ENCODE peak calls at places on chromosomes 12 and 14, in seven cellular contexts. I is sigmoid colon, F is adrenal gland, T is psoas muscle, K is body of pancreas, A is neuronal stem cell, R is fibroblast of lung. D is an unnamed sample.

GRCh38 chr12:62900686-62901272 is 34.2 kb downstream of the PPM1H start:
- DNase-seq in R (peak), I (no peak), F (no peak), A (no peak), T (no peak), K (no peak), D (no peak)

GRCh38 chr12:100229036-100229635 is 28.5 kb downstream of the ACTR6 start:
- DNase-seq in A (no peak), T (no peak), F (no peak), K (no peak), I (no peak), R (peak), D (no peak)

GRCh38 chr12:66647034-66647691 is 31.7 kb downstream of the GRIP1 start:
- DNase-seq in A (no peak), K (no peak), I (no peak), R (peak), F (no peak), T (no peak), D (no peak)

GRCh38 chr14:96501383-96501745 is 818 bp upstream of the PAPOLA start:
- DNase-seq in A (no peak), I (no peak), R (no peak), T (no peak), F (no peak), K (no peak), D (no peak)

GRCh38 chr14:60805881-60806569 is 71.5 kb downstream of the MNAT1 start:
- DNase-seq in K (no peak), F (no peak), R (peak), T (no peak), A (no peak), I (no peak), D (no peak)

GRCh38 chr14:80385340-80385739 is 174.0 kb upstream of the DIO2 start:
- DNase-seq in T (no peak), A (no peak), K (no peak), I (no peak), R (no peak), F (no peak), D (no peak)

GRCh38 chr12:89353188-89353822 is 1.0 kb upstream of the DUSP6 start:
- DNase-seq in T (peak), K (peak), F (peak), I (peak), R (peak), A (peak), D (no peak)

GRCh38 chr12:78118036-78118435 is 287.3 kb downstream of the NAV3 start:
- DNase-seq in T (no peak), I (no peak), K (no peak), R (no peak), A (no peak), F (no peak), D (no peak)

GRCh38 chr14:55699131-55700057 is 119.4 kb downstream of the KTN1 start:
- DNase-seq in K (no peak), R (peak), F (no peak), I (no peak), A (no peak), T (no peak), D (no peak)

GRCh38 chr14:100982356-100982755 is 78.8 kb upstream of the RTL1 start:
- DNase-seq in I (no peak), A (no peak), R (no peak), T (no peak), K (no peak), F (no peak), D (no peak)

GRCh38 chr14:76887196-76887595 is 61.0 kb downstream of the LRRC74A start:
- DNase-seq in A (no peak), T (no peak), K (peak), R (peak), F (peak), I (no peak), D (no peak)

GRCh38 chr14:99047436-99048110 is 224.4 kb downstream of the BCL11B start:
- DNase-seq in R (no peak), T (no peak), F (no peak), I (no peak), K (no peak), A (peak), D (no peak)

GRCh38 chr12:5718073-5718472 is 227.0 kb downstream of the ANO2 start:
- DNase-seq in T (no peak), A (no peak), I (no peak), K (no peak), F (no peak), R (no peak), D (no peak)

GRCh38 chr14:55848964-55849363 is 269.0 kb downstream of the KTN1 start:
- DNase-seq in R (no peak), F (no peak), I (no peak), K (no peak), A (no peak), T (no peak), D (no peak)

GRCh38 chr12:6199531-6200265 is 502 bp upstream of the CD9 start:
- DNase-seq in K (peak), T (peak), F (peak), A (no peak), I (peak), R (no peak), D (no peak)

GRCh38 chr12:108811411-108812185 is 45.8 kb downstream of the SSH1 start:
- DNase-seq in I (no peak), A (no peak), R (no peak), F (no peak), T (no peak), K (no peak), D (no peak)

GRCh38 chr12:115953031-115953430 is 324.5 kb downstream of the MED13L start:
- DNase-seq in K (no peak), T (no peak), R (no peak), F (no peak), A (no peak), I (no peak), D (no peak)

DNA sequence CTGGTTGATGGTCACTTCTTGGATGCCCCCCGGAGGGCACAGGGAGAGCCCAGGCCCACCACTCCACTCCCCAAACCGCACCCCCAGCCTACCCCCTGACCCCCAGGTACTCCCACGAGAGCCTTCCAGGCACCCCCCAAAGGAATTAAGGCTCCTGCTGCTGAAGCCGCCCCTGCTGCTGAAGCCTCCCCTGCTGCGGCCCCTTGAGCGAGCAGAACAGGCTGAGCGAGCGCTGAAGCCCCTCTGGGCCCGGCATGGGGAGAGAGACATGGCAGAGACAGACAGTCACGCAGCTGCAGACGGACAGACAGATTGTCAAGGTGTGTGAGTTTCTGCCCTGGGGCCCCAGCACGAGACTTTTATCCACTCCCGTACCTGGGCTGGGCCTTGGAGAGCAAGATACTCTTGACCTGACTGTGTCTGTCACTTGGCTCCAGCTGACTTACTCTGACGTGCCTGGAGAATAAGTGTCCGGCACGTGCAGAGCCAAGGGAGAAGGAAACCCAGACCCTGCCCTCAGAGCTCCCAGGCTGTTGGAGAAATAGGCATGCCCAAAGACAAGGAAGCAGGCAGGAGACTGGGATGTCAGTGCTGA is at the start of gene KRT78:
- DNase-seq in R (no peak), K (no peak), T (no peak), A (no peak), I (no peak), F (no peak), D (no peak)
- H3K27ac ChIP-seq in R (no peak), K (no peak), T (no peak), A (no peak), I (no peak), F (no peak), D (no peak)

GRCh38 chr12:43806737-43807072 is 588 bp upstream of the TWF1 start:
- DNase-seq in F (no peak), R (no peak), K (no peak), T (no peak), A (no peak), I (no peak), D (no peak)
- H3K27ac ChIP-seq in F (peak), R (peak), K (peak), T (peak), A (no peak), I (peak), D (peak)

DNA sequence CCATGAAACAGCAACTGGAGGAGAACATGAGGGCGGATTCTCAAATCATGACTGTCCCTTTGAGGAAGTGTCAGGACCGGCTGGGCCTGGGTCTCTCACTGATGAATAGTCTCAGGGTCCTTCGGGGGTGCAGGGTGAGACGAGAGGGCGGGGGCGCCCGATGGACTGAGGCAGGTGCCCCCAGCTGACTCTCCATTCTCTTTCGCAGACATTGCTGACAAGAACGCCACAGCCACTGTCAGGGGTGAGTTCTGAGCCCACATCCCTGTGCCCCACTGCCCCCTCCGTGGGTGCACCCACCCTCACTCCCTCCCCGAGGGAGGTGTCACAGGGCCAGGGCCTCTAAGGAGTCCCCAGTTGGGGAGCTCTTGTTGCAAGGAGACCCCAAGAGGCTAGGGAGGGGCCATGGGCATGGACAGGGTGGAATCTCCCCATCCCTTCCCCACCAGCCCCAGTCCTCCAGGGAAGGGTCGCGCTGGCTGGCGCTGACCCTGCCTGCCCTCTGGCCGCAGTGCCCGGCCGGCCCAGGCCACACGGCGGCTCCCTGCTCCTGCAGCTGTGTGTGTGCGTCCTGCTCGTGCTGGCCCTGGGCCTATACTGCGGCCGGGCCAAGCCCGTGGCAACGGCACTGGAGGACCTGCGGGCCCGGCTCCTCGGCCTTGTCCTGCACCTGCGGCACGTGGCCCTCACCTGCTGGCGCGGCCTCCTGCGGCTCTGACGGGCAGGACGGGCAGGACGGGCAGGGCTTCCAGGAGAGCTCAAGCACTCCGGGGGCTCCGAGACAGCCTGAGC is 8.7 kb downstream of the C14orf180 start:
- DNase-seq in A (no peak), I (no peak), K (no peak), T (no peak), F (no peak), R (no peak), D (no peak)
- H3K27ac ChIP-seq in A (no peak), I (no peak), K (no peak), T (no peak), F (no peak), R (no peak), D (no peak)

GRCh38 chr12:104719700-104720345 is 238.3 kb downstream of the SLC41A2 start:
- DNase-seq in A (no peak), K (no peak), R (peak), T (no peak), F (no peak), I (no peak), D (no peak)
- H3K27ac ChIP-seq in A (no peak), K (no peak), R (peak), T (peak), F (no peak), I (no peak), D (peak)

DNA sequence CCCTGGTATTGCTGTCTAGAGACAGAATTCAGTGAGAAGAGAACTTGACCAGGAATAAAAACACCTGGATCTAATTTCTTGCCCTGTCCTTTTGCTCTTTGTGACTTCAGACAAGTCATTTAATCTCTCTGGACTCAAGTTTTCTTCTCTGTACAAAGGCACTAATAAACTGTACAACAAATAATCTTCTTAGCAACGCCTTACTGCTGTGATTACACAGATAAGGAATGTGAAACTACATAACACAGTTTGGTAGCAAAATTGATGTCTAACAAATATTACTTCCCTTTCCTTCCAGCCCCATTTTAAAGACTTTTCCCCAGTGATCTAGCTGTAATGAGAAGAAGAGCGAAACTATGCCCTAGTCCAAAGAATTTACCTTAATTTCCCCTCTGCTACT is 69.3 kb downstream of the BCAT1 start:
- DNase-seq in T (no peak), F (no peak), A (no peak), R (no peak), K (no peak), I (no peak), D (no peak)
- H3K27ac ChIP-seq in T (no peak), F (no peak), A (no peak), R (no peak), K (peak), I (no peak), D (no peak)

GRCh38 chr14:69354383-69355154 is 43.5 kb downstream of the ERH start:
- DNase-seq in A (no peak), T (no peak), K (no peak), R (no peak), I (peak), F (no peak), D (no peak)
- H3K27ac ChIP-seq in A (no peak), T (no peak), K (no peak), R (no peak), I (peak), F (no peak), D (peak)

GRCh38 chr12:51395283-51396230 is 4.4 kb upstream of the GALNT6 start:
- DNase-seq in R (no peak), F (no peak), T (no peak), A (no peak), I (no peak), K (no peak), D (no peak)
- H3K27ac ChIP-seq in R (peak), F (no peak), T (no peak), A (no peak), I (no peak), K (no peak), D (no peak)

DNA sequence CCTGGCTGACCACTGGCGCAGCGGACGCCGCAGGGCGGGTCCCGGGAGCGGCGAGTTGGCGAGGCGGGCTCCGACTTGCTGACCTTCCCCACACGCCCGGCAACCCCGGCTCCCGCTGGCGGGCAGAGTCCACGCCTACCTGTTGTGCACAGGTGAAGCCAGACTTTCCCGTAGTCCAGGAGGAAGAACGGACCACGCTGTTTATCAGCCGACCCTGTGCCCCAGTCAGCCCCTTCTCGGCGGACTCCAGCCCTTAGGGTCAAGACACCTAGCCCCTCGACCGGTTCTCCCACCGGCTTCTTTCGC is 384 bp downstream of the HEATR5A start:
- DNase-seq in T (peak), F (peak), R (no peak), A (no peak), K (peak), I (peak), D (no peak)
- H3K27ac ChIP-seq in T (peak), F (peak), R (peak), A (peak), K (peak), I (peak), D (peak)

GRCh38 chr14:24216345-24216699 is 456 bp upstream of the MDP1 start:
- DNase-seq in F (no peak), A (no peak), K (no peak), R (no peak), I (no peak), T (no peak), D (no peak)
- H3K27ac ChIP-seq in F (peak), A (no peak), K (no peak), R (no peak), I (peak), T (peak), D (peak)